ENCODE peak calls at places on chromosomes 7 and 10, in five cellular contexts. Q is A549, K is GM23338, D is HepG2, T is HCT116. G is an unnamed sample. For H3K4me1, the result is how much of the 10 kb centered on the place peaks cover.

GRCh38 chr7:130048906-130049305 is 2.3 kb downstream of the ZC3HC1 start:
- DNase-seq in T (no peak), D (no peak), K (no peak), Q (no peak), G (no peak)

GRCh38 chr10:110865184-110865803 is 6.4 kb upstream of the PDCD4 start:
- DNase-seq in Q (no peak), T (no peak), K (no peak), D (no peak), G (no peak)

GRCh38 chr7:83201355-83201754 is 38.7 kb upstream of the PCLO start:
- DNase-seq in K (peak), D (no peak), T (no peak), Q (no peak), G (no peak)

GRCh38 chr7:118195837-118196474 is 12.0 kb downstream of the LSM8 start:
- DNase-seq in K (peak), Q (peak), T (peak), D (peak), G (no peak)

GRCh38 chr10:132942101-132942739 is at the start of gene CFAP46:
- DNase-seq in T (peak), Q (peak), D (no peak), K (peak), G (no peak)

GRCh38 chr10:74022941-74023629 is 25.2 kb downstream of the VCL start:
- DNase-seq in T (no peak), K (no peak), D (no peak), Q (no peak), G (no peak)

GRCh38 chr10:89684604-89685003 is 16.8 kb upstream of the KIF20B start:
- DNase-seq in D (no peak), Q (no peak), K (no peak), T (no peak), G (no peak)

GRCh38 chr10:133307776-133308430 is 769 bp downstream of the TUBGCP2 start:
- DNase-seq in D (peak), Q (peak), K (peak), T (no peak), G (no peak)

DNA sequence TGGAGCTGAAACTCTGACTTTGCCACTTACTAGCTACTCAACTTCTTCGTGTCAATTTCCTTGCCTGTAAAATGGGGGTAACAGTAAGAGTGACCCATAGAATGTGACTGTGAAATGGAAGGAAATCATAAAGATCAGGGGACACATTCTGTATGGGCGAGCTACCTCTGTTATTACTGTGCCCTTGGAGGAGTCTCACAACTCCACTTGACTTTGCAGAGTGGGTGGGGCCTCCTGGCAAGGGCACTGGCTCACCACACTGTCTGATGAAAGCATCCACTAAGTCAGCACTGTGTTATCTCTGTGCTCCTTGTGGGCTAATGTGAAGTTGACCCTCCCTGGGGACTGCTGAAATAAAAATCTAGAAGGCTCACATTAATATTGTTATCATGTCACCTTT is 239.3 kb downstream of the TNS3 start:
- DNase-seq in D (no peak), T (no peak), K (no peak), Q (no peak), G (no peak)
- TF ChIP-seq REST in D (no peak), T (no peak), K (no peak), Q (no peak), G (no peak)

DNA sequence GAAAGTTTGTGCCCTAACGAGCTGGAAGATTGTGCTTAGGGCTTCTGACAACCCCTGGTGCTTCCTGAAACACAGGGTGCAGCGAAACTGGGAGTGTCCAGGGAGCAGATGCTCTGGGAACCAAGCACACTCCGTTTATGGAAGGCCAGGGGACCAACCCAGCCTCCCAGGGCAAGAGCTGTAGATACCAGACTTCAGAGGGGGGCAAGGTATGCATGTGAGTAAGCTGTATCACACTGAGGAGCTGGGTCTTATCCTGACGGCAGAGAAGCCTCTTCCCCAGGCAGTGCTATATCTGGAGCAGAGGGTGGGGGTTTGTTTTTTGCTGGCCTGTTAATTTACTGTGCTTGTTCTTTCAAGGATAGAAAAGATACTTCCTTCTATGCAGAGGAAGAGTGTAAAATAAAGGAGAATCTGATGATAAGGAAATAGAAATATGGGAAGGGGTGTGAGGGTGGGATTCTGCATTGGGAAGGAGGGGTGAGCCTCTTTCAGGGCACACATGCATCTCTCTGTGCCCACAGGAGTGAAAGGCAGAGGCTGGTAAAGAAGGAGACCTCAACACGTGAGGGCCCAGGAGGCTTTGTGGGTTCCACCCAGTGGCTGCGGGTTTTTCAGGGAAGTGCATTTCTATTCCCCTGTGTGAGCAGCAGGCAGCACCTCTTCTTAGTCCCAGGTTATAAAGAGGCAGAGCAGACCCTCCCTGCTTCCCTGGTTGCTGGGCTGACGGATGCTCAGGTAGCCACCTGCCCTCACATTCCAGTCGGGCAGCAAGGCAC is 314.1 kb downstream of the TCERG1L start:
- DNase-seq in K (no peak), T (no peak), D (no peak), Q (no peak), G (no peak)
- H3K4me1 ChIP-seq in K (under half), T (under half), D (under half), Q (under half), G (under half)

DNA sequence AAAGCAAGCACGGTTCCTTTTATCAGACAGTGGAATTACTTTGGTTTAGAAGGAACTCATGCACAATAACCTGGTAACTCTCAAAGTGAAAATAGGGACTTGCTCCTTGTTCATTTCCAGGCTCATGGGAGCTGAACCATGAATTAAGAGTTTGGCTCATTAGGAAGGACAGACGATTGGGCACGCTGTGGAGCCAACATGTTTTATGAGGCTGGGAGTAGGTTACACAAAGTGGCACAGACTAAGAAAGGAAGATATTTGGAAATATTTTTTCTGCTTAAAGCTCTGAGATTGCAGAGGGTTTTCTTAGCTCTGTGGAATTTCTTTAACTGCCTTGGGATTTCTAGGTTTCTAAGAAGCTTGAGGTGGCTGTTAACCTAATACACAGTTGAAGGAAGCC is 344.6 kb downstream of the RNLS start:
- DNase-seq in D (no peak), Q (no peak), K (no peak), T (no peak), G (no peak)
- TF ChIP-seq REST in D (no peak), Q (no peak), K (no peak), T (no peak), G (no peak)

GRCh38 chr10:79184141-79184625 is 115.4 kb downstream of the ZMIZ1 start:
- DNase-seq in T (peak), Q (peak), D (peak), K (no peak), G (no peak)
- H3K4me1 ChIP-seq in T (half or more), Q (half or more), D (half or more), K (under half), G (under half)

DNA sequence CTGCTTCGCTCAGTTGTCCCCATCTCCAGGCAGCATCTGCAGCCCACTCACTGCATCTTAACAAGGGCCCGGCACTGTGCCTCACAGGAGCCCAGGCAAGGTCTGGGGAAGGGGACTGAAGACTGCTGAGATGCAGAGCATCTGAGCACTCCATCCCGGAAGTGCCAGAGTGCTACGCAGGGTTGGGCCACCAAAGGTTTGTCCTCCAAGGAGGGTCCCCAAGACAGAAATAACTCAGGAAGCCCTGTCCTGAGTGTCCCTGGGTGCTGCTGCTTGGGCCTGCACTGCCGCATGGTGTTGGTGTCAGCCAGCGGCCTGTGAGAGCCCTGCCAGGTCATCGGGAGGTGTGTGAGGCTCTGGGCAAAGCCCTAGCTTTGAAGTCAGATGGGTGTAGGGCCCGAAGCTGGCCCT is 288.2 kb upstream of the ZMIZ1 start:
- DNase-seq in Q (no peak), D (no peak), T (no peak), K (no peak), G (no peak)
- TF ChIP-seq REST in Q (no peak), D (no peak), T (no peak), K (no peak), G (no peak)

GRCh38 chr7:80078159-80078731 is 56.4 kb upstream of the GNAI1 start:
- DNase-seq in K (no peak), Q (peak), T (no peak), D (no peak), G (no peak)
- H3K4me1 ChIP-seq in K (under half), Q (under half), T (under half), D (under half), G (under half)

GRCh38 chr7:97218767-97219166 is 101.3 kb downstream of the SDHAF3 start:
- DNase-seq in Q (no peak), K (no peak), D (no peak), T (no peak), G (no peak)
- TF ChIP-seq REST in Q (no peak), K (no peak), D (no peak), T (no peak), G (no peak)